ENCODE peak calls at places on chromosome 11, in four cellular contexts. L, Q, S and R are unnamed samples.

GRCh38 chr11:16774920-16775603 is 36.6 kb downstream of the C11orf58 start:
- DNase-seq in Q (no peak), L (no peak), S (no peak), R (no peak)

GRCh38 chr11:29293825-29294224 is 723.0 kb downstream of the KCNA4 start:
- DNase-seq in L (no peak), Q (no peak), S (no peak), R (no peak)

GRCh38 chr11:8767466-8768142 is 85.0 kb downstream of the RPL27A start:
- DNase-seq in L (no peak), S (no peak), Q (no peak), R (no peak)

GRCh38 chr11:1520987-1521349 is 34.4 kb upstream of the MOB2 start:
- DNase-seq in L (no peak), S (no peak), Q (no peak), R (no peak)

GRCh38 chr11:75342966-75343870 is 8.2 kb downstream of the ARRB1 start:
- DNase-seq in L (peak), S (no peak), Q (no peak), R (no peak)

GRCh38 chr11:75429902-75430691 is 2.9 kb downstream of the KLHL35 start:
- DNase-seq in S (peak), L (peak), Q (peak), R (no peak)

GRCh38 chr11:6604081-6604626 is 580 bp downstream of the ILK start:
- DNase-seq in Q (no peak), S (peak), L (no peak), R (no peak)

GRCh38 chr11:33000181-33000580 is 15.5 kb upstream of the DEPDC7 start:
- DNase-seq in L (no peak), S (no peak), Q (no peak), R (no peak)

GRCh38 chr11:60762851-60763691 is 6.4 kb downstream of the MS4A15 start:
- DNase-seq in S (no peak), Q (no peak), L (peak), R (no peak)

GRCh38 chr11:69669486-69669885 is 5.7 kb downstream of the LTO1 start:
- DNase-seq in S (no peak), L (no peak), Q (no peak), R (no peak)

GRCh38 chr11:58913685-58914084 is 25.6 kb upstream of the GLYATL1 start:
- DNase-seq in Q (no peak), S (no peak), L (no peak), R (no peak)

GRCh38 chr11:35335226-35335625 is 84.1 kb downstream of the SLC1A2 start:
- DNase-seq in S (no peak), L (no peak), Q (no peak), R (no peak)

GRCh38 chr11:118274184-118274583 is 10.1 kb upstream of the MPZL2 start:
- DNase-seq in Q (no peak), L (no peak), S (no peak), R (no peak)

GRCh38 chr11:255176-255575 is 18.4 kb downstream of the PSMD13 start:
- DNase-seq in L (no peak), S (no peak), Q (no peak), R (no peak)

GRCh38 chr11:44627911-44628729 is 62.7 kb downstream of the CD82 start:
- DNase-seq in Q (peak), S (no peak), L (no peak), R (no peak)

GRCh38 chr11:46322759-46323158 is 24.5 kb upstream of the DGKZ start:
- DNase-seq in Q (no peak), S (no peak), L (no peak), R (no peak)

GRCh38 chr11:128448487-128448886 is 138.9 kb downstream of the ETS1 start:
- DNase-seq in Q (no peak), L (peak), S (no peak), R (no peak)

GRCh38 chr11:116348226-116348625 is 424.6 kb downstream of the BUD13 start:
- DNase-seq in Q (no peak), L (peak), S (no peak), R (no peak)

GRCh38 chr11:6022954-6023353 is 7.6 kb downstream of the OR56A1 start:
- DNase-seq in S (no peak), Q (no peak), L (peak), R (no peak)

GRCh38 chr11:43830928-43831440 is 49.6 kb upstream of the ALKBH3 start:
- DNase-seq in L (peak), S (no peak), Q (peak), R (peak)

GRCh38 chr11:88886796-88887195 is 179.0 kb downstream of the GRM5 start:
- DNase-seq in Q (no peak), L (no peak), S (peak), R (no peak)